ENCODE peak calls at places on chromosomes 6 and 20, in five cellular contexts. L, C, H, E and X are unnamed samples.

GRCh38 chr20:24109008-24109407 is 120.4 kb upstream of the GGTLC1 start:
- DNase-seq in C (no peak), E (no peak), H (no peak), L (peak), X (no peak)

GRCh38 chr6:65285275-65285674 is 421.8 kb downstream of the EYS start:
- DNase-seq in C (no peak), H (no peak), L (no peak), E (no peak), X (no peak)

GRCh38 chr6:101668496-101668895 is 275.0 kb downstream of the GRIK2 start:
- DNase-seq in H (no peak), L (no peak), E (no peak), C (no peak), X (no peak)

GRCh38 chr6:52839124-52840055 is 1.2 kb downstream of the GSTA5 start:
- DNase-seq in C (peak), E (no peak), H (peak), L (peak), X (peak)

GRCh38 chr6:30761791-30762429 is 17.6 kb upstream of the IER3 start:
- DNase-seq in C (no peak), E (no peak), L (no peak), H (no peak), X (no peak)

GRCh38 chr6:69096681-69097080 is 461.6 kb downstream of the ADGRB3 start:
- DNase-seq in E (no peak), L (peak), H (no peak), C (no peak), X (no peak)

GRCh38 chr6:128672023-128672422 is 151.6 kb upstream of the PTPRK start:
- DNase-seq in E (no peak), L (no peak), C (no peak), H (no peak), X (no peak)

GRCh38 chr20:4717816-4718215 is 3.9 kb upstream of the PRND start:
- DNase-seq in H (no peak), L (no peak), C (no peak), E (no peak), X (no peak)

GRCh38 chr6:36075656-36076055 is 48.0 kb downstream of the MAPK14 start:
- DNase-seq in H (no peak), E (no peak), C (no peak), L (peak), X (no peak)

GRCh38 chr6:115898246-115898645 is 162.4 kb downstream of the FRK start:
- DNase-seq in L (no peak), E (no peak), H (no peak), C (no peak), X (no peak)

GRCh38 chr20:7650481-7650880 is 289.8 kb downstream of the HAO1 start:
- DNase-seq in L (no peak), H (peak), E (peak), C (no peak), X (no peak)

GRCh38 chr6:101021504-101021903 is 140.4 kb upstream of the ASCC3 start:
- DNase-seq in E (no peak), L (no peak), C (no peak), H (no peak), X (no peak)

GRCh38 chr6:118788702-118789101 is 105.2 kb upstream of the ASF1A start:
- DNase-seq in E (no peak), L (no peak), C (no peak), H (no peak), X (no peak)

GRCh38 chr20:59333260-59333845 is 32.9 kb downstream of the EDN3 start:
- DNase-seq in C (no peak), L (no peak), H (no peak), E (no peak), X (no peak)

GRCh38 chr20:49700411-49701185 is 13.1 kb downstream of the B4GALT5 start:
- DNase-seq in H (peak), C (no peak), E (peak), L (no peak), X (no peak)

GRCh38 chr6:13474360-13474759 is 13.0 kb downstream of the GFOD1 start:
- DNase-seq in E (no peak), C (no peak), H (no peak), L (no peak), X (no peak)

GRCh38 chr6:136723780-136724179 is 68.5 kb downstream of the MAP3K5 start:
- DNase-seq in H (no peak), L (no peak), C (no peak), E (no peak), X (no peak)

GRCh38 chr6:71602385-71602949 is 283.9 kb upstream of the RIMS1 start:
- DNase-seq in H (no peak), C (no peak), L (no peak), E (peak), X (no peak)

GRCh38 chr6:85568411-85568810 is 25.2 kb downstream of the SNX14 start:
- DNase-seq in L (no peak), H (no peak), E (no peak), C (no peak), X (no peak)

GRCh38 chr20:4949833-4950178 is 51.5 kb downstream of the SLC23A2 start:
- DNase-seq in L (peak), C (no peak), H (no peak), E (no peak), X (no peak)

GRCh38 chr6:138264372-138264880 is 46.1 kb upstream of the PBOV1 start:
- DNase-seq in C (no peak), L (no peak), E (no peak), H (no peak), X (no peak)

GRCh38 chr6:116404706-116405105 is 34.0 kb downstream of the DSE start:
- DNase-seq in L (no peak), H (no peak), E (no peak), C (no peak), X (no peak)

GRCh38 chr6:160102956-160103824 is 18.4 kb upstream of the SLC22A1 start:
- DNase-seq in C (no peak), E (no peak), H (peak), L (peak), X (no peak)

GRCh38 chr6:105692630-105693212 is 289.8 kb upstream of the PREP start:
- DNase-seq in L (no peak), C (no peak), E (no peak), H (no peak), X (no peak)

GRCh38 chr6:158793432-158793831 is 25.7 kb downstream of the EZR start:
- DNase-seq in E (no peak), H (peak), C (no peak), L (peak), X (no peak)
- TF ChIP-seq CTCF in E (peak), H (peak), C (peak), L (peak), X (no peak)

DNA sequence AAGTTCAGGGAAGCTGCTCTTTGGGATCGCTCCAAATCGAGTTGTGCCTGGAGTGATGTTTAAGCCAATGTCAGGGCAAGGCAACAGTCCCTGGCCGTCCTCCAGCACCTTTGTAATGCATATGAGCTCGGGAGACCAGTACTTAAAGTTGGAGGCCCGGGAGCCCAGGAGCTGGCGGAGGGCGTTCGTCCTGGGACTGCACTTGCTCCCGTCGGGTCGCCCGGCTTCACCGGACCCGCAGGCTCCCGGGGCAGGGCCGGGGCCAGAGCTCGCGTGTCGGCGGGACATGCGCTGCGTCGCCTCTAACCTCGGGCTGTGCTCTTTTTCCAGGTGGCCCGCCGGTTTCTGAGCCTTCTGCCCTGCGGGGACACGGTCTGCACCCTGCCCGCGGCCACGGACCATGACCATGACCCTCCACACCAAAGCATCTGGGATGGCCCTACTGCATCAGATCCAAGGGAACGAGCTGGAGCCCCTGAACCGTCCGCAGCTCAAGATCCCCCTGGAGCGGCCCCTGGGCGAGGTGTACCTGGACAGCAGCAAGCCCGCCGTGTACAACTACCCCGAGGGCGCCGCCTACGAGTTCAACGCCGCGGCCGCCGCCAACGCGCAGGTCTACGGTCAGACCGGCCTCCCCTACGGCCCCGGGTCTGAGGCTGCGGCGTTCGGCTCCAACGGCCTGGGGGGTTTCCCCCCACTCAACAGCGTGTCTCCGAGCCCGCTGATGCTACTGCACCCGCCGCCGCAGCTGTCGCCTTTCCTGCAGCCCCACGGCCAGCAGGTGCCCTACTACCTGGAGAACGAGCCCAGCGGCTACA is at the start of gene ESR1:
- DNase-seq in L (peak), C (no peak), H (peak), E (no peak), X (peak)
- TF ChIP-seq CTCF in L (no peak), C (no peak), H (no peak), E (no peak), X (no peak)

DNA sequence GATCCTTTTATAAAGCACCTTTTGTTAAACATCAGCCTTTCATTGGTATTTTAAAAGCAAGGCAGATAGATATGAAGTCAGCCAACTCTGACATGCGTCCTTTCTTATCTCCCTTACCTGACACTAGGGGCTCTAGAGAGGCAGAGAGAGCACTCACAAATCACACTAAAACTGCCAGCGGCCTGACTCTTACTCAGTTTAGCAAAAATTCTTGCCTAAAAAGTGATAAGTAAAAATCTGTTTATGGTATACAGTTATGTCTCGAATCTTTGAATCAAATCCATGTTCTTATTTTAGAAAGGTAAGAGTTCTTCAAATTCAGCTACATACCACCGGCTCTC is 10.4 kb upstream of the TDRD6 start:
- DNase-seq in H (no peak), E (no peak), C (no peak), L (peak), X (no peak)
- TF ChIP-seq CTCF in H (peak), E (peak), C (peak), L (peak), X (peak)

GRCh38 chr20:44961024-44961866 is 1.0 kb upstream of the TOMM34 start:
- DNase-seq in C (no peak), H (no peak), L (peak), E (no peak), X (no peak)

GRCh38 chr20:44959896-44960852 is at the start of gene TOMM34:
- DNase-seq in E (peak), L (peak), H (peak), C (peak), X (peak)

GRCh38 chr20:44958276-44958675 is 1.9 kb downstream of the TOMM34 start:
- DNase-seq in E (no peak), C (no peak), L (no peak), H (no peak), X (no peak)

GRCh38 chr20:44961868-44962267 is 1.7 kb upstream of the TOMM34 start:
- DNase-seq in C (no peak), E (no peak), L (peak), H (peak), X (no peak)

DNA sequence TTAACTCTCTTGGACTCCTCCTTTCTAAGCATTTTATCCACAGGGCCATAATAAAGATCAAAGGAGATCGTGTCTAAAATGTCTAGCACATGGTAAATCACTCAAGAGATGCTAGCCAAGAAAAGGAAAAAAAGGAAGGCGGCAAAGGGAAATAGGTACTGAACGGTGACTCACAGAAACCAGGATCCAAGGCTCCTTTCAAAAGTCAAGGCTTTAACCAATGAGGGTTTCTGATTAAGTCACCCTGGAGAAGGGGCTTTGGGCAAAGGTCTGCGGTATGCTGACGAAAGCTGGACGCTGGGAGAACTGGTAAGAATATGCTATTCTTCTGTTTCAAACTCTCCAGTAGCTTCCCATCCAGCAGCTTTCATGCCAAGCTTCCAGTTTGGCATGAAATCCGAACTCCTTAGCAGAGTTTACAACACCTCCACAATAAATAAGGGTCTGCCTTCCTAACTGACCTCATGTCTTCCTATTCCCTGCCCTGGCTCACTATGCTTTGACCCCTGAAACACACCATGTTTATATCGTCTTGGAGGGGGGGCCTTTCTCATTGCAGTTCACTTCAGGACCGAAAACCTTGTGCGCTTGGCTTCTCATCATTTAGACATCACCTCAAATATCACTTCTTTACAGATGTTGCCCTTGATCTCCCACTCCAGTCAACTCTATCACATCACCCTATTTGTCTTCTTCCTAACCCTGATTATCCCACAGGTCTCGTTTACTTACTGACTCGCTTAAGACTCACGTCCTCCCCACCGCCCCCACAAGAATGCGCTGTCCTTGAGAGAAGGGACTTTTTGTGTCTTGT is 908 bp downstream of the TOMM34 start:
- DNase-seq in H (peak), E (no peak), C (no peak), L (peak), X (peak)
- TF ChIP-seq CTCF in H (peak), E (no peak), C (no peak), L (no peak), X (no peak)

DNA sequence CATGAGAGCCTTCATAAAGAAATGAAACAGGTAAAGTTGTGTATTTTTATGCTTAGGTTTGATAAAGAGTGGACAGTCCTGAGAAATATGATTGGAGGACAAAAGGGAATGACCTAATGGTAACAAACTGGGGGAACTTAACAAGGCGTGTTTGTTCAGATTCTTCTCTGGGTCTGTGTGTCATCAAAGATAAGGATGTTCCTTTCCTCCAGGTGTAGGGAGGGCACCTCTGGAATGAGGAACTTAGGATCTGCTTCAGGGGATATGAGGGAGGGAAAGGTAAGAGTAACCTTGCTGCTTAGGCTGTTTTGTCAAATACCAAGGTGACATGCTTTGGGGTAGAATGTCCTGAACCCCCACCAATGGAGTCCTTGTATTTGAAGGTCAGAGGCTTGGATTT is 291.9 kb downstream of the KCNQ5 start:
- DNase-seq in H (no peak), C (no peak), L (no peak), E (no peak), X (no peak)
- TF ChIP-seq CTCF in H (no peak), C (no peak), L (no peak), E (no peak), X (no peak)

GRCh38 chr6:912871-913663 is 220.1 kb upstream of the EXOC2 start:
- DNase-seq in C (peak), L (peak), H (peak), E (peak), X (peak)
- TF ChIP-seq CTCF in C (peak), L (peak), H (peak), E (peak), X (peak)

DNA sequence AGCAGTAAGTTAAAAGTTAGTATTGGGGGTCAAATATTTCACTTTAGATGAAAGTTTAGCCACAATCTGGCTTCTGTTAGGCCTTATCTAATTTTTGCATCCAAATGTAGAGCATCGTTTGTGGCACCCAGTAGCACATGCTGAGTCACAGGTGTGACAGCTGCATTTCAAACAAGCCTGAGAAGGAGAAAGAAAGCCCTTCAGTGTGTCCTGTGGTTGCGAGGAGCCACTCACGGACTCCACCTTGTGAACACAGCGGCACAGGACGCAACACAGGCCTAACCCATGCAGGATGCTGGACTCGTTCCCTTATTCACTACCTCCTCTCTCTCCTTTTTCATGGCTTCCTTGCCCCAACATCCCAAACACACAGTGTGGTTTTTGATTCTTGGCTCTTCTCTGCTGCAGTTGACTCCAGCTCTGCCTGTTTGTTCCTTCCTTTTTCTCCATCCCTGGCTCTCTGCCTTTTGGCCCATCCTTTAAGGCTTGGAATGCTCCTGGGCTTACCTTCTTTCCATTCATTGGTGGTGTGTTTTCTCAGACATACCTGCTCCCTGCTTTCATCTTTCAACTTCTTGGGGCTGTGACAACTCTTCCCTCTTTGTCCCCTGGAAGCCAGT is 124.2 kb downstream of the SLC16A10 start:
- DNase-seq in E (no peak), L (no peak), C (no peak), H (no peak), X (no peak)
- TF ChIP-seq CTCF in E (no peak), L (no peak), C (no peak), H (no peak), X (no peak)

DNA sequence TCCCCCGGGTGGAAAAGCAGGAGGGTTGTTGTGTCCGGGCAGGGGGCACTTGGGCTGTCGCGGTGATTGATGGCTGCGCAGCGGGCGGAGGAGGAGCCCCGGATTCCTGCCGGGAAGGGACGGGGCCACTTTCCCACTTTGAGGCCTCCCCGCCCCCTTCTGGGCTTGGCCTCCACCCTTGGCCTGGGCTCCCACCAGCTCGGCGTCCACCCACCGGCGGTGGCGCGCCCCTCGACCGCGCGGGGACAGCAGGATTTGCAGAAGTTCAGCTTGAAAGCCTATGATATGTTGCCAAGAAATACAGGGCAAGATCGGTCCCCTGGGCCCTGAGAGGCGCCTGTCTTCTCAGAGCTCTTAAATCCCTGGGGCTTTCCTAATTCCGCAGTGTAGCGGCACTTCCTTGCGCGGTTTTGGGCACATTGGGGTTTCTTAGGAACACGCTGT is 852 bp downstream of the RIN2 start:
- DNase-seq in C (no peak), H (no peak), L (peak), E (no peak), X (peak)
- TF ChIP-seq CTCF in C (no peak), H (no peak), L (no peak), E (no peak), X (no peak)

GRCh38 chr6:44128020-44128917 is 915 bp downstream of the TMEM63B start:
- DNase-seq in E (no peak), C (no peak), H (peak), L (peak), X (peak)
- TF ChIP-seq CTCF in E (no peak), C (peak), H (peak), L (peak), X (no peak)